ENCODE peak calls at places on chromosomes 1 and 21, in eight cellular contexts. C is EL, I is skeletal muscle cell, M is AG08396, L is LoVo, D is SW480, S is KBM-7, H is GM13976. X is an unnamed sample.

GRCh38 chr1:116954450-116954849 is 44.7 kb downstream of the PTGFRN start:
- DNase-seq in C (no peak), I (peak), M (no peak), L (no peak), D (no peak), S (no peak), H (no peak), X (no peak)

GRCh38 chr1:31144442-31144841 is 78.9 kb upstream of the PUM1 start:
- DNase-seq in C (no peak), I (no peak), M (no peak), L (no peak), D (no peak), S (no peak), H (no peak), X (no peak)

GRCh38 chr21:43827015-43827611 is 37.7 kb downstream of the RRP1 start:
- DNase-seq in C (peak), I (no peak), M (peak), L (no peak), D (no peak), S (no peak), H (no peak), X (no peak)

GRCh38 chr1:54289061-54289938 is 89.3 kb downstream of the MRPL37 start:
- DNase-seq in C (no peak), I (no peak), M (no peak), L (no peak), D (no peak), S (no peak), H (no peak), X (no peak)

GRCh38 chr1:206068314-206068713 is 15.3 kb downstream of the RHEX start:
- DNase-seq in C (no peak), I (no peak), M (no peak), L (no peak), D (no peak), S (no peak), H (no peak), X (no peak)

GRCh38 chr1:12477936-12478611 is 139.9 kb downstream of the DHRS3 start:
- DNase-seq in C (peak), I (peak), M (peak), L (peak), D (peak), S (peak), H (no peak), X (peak)

GRCh38 chr1:205376739-205377138 is 20.0 kb upstream of the KLHDC8A start:
- DNase-seq in C (peak), I (no peak), M (no peak), L (peak), D (peak), S (no peak), H (no peak), X (no peak)

GRCh38 chr1:220431840-220432239 is 96.1 kb upstream of the MARK1 start:
- DNase-seq in C (no peak), I (no peak), M (no peak), L (no peak), D (no peak), S (no peak), H (no peak), X (no peak)

GRCh38 chr1:15669074-15669473 is 15.0 kb upstream of the PLEKHM2 start:
- DNase-seq in C (no peak), I (no peak), M (no peak), L (no peak), D (no peak), S (no peak), H (no peak), X (no peak)

GRCh38 chr1:183877321-183877720 is 72.4 kb downstream of the RGL1 start:
- DNase-seq in C (peak), I (no peak), M (peak), L (no peak), D (no peak), S (no peak), H (no peak), X (no peak)

GRCh38 chr1:42420911-42421585 is 34.8 kb downstream of the ZMYND12 start:
- DNase-seq in C (peak), I (peak), M (peak), L (peak), D (no peak), S (peak), H (no peak), X (peak)

GRCh38 chr21:38984982-38985422 is 179.3 kb downstream of the ETS2 start:
- DNase-seq in C (peak), I (peak), M (peak), L (no peak), D (no peak), S (peak), H (no peak), X (no peak)

GRCh38 chr21:26115899-26116298 is 54.7 kb downstream of the APP start:
- DNase-seq in C (peak), I (peak), M (no peak), L (no peak), D (peak), S (no peak), H (no peak), X (no peak)

X was measured in HT-29.